ENCODE peak calls at places on chromosome 10, in five cellular contexts. D is A549, P is sigmoid colon, F is body of pancreas, G is prostate gland. J is an unnamed sample.

GRCh38 chr10:29243750-29244149 is 45.1 kb upstream of the LYZL1 start:
- DNase-seq in F (peak), G (no peak), P (no peak), D (no peak), J (no peak)

GRCh38 chr10:68897336-68897741 is 3.8 kb upstream of the DDX50 start:
- DNase-seq in F (peak), D (peak), G (peak), P (no peak), J (no peak)

GRCh38 chr10:29926649-29927048 is 132.7 kb downstream of the JCAD start:
- DNase-seq in P (no peak), F (no peak), D (no peak), G (no peak), J (no peak)

GRCh38 chr10:21161647-21162046 is 264.5 kb upstream of the NEBL start:
- DNase-seq in D (no peak), P (no peak), F (no peak), G (no peak), J (no peak)

GRCh38 chr10:121696854-121697253 is 98.6 kb upstream of the FGFR2 start:
- DNase-seq in D (peak), F (no peak), P (no peak), G (no peak), J (no peak)

GRCh38 chr10:49104323-49104722 is 11.0 kb downstream of the VSTM4 start:
- DNase-seq in P (no peak), D (no peak), G (no peak), F (no peak), J (no peak)

GRCh38 chr10:5538892-5539651 is 14.3 kb downstream of the CALML3 start:
- DNase-seq in P (peak), G (no peak), F (no peak), D (no peak), J (peak)

GRCh38 chr10:6543431-6544005 is 36.6 kb downstream of the PRKCQ start:
- DNase-seq in G (no peak), F (no peak), D (no peak), P (no peak), J (peak)

GRCh38 chr10:14717570-14717969 is 57.1 kb downstream of the FAM107B start:
- DNase-seq in P (no peak), D (no peak), F (no peak), G (no peak), J (no peak)

GRCh38 chr10:125256026-125256425 is 95.7 kb upstream of the CTBP2 start:
- DNase-seq in P (no peak), D (no peak), F (no peak), G (no peak), J (no peak)

GRCh38 chr10:80466724-80467326 is 12.7 kb downstream of the TSPAN14 start:
- DNase-seq in G (no peak), D (no peak), P (no peak), F (no peak), J (no peak)

GRCh38 chr10:7635431-7636125 is 31.2 kb downstream of the ITIH5 start:
- DNase-seq in D (no peak), G (no peak), F (no peak), P (no peak), J (no peak)

GRCh38 chr10:7634142-7634894 is 32.4 kb downstream of the ITIH5 start:
- DNase-seq in G (no peak), D (no peak), P (peak), F (peak), J (no peak)
- H3K27ac ChIP-seq in G (no peak), D (no peak), P (peak), F (no peak), J (no peak)

GRCh38 chr10:75000748-75001321 is 110.6 kb upstream of the SAMD8 start:
- DNase-seq in D (no peak), G (no peak), F (no peak), P (no peak), J (no peak)
- H3K4me3 ChIP-seq in D (no peak), G (no peak), F (no peak), P (no peak), J (no peak)

DNA sequence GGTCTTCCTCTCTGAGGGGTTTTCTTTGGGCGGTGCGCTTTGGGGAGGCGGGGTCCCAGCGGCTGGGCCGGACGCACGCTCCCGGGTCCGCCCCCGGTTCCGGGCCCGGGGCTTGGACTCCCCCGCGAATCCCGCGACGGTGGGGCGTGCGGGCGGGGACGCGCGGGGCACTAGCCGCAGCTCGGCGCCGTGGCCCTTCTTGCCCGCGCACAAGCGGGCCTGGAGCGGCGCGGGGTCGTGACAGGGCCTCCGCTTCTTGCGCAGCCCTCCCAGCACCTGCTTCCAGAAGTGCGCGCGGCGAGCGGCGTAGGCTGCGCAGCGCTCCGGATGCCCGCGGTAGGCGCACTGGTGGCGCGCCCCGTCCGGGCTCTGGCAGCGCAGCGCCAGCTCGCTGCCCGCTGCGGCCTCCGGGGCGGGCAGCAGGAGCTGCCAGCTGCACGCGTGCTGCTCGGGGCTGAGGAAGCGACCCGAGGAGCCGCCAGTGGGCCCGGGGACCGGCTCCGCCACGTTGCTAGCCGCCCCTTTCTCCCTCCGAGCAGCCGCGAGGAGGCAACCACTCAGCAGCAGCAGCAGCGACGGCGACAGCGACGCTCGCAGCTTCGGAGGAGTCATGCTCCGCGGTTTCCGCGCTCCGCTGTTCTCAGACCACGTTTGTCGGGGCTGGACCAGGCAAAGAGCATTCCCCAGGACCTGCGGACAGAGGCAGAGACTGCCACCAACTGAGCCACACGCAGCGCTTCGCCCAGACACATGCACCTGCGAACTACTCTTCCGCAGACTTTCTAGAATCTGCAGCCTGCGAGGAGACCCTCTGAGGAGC is 718 bp downstream of the FGFBP3 start:
- DNase-seq in F (peak), P (peak), D (peak), G (peak), J (peak)
- TF ChIP-seq POLR2A in F (peak), P (no peak), D (peak), G (no peak), J (no peak)

GRCh38 chr10:124194199-124194824 is 100.9 kb upstream of the CHST15 start:
- DNase-seq in P (no peak), G (no peak), D (no peak), F (no peak), J (no peak)

GRCh38 chr10:124193309-124193696 is 99.9 kb upstream of the CHST15 start:
- DNase-seq in D (no peak), P (no peak), G (no peak), F (no peak), J (no peak)

GRCh38 chr10:124200011-124200410 is 106.6 kb upstream of the CHST15 start:
- DNase-seq in P (no peak), G (no peak), F (no peak), D (no peak), J (no peak)

GRCh38 chr10:124196659-124197058 is 103.3 kb upstream of the CHST15 start:
- DNase-seq in F (no peak), G (no peak), D (no peak), P (no peak), J (no peak)

DNA sequence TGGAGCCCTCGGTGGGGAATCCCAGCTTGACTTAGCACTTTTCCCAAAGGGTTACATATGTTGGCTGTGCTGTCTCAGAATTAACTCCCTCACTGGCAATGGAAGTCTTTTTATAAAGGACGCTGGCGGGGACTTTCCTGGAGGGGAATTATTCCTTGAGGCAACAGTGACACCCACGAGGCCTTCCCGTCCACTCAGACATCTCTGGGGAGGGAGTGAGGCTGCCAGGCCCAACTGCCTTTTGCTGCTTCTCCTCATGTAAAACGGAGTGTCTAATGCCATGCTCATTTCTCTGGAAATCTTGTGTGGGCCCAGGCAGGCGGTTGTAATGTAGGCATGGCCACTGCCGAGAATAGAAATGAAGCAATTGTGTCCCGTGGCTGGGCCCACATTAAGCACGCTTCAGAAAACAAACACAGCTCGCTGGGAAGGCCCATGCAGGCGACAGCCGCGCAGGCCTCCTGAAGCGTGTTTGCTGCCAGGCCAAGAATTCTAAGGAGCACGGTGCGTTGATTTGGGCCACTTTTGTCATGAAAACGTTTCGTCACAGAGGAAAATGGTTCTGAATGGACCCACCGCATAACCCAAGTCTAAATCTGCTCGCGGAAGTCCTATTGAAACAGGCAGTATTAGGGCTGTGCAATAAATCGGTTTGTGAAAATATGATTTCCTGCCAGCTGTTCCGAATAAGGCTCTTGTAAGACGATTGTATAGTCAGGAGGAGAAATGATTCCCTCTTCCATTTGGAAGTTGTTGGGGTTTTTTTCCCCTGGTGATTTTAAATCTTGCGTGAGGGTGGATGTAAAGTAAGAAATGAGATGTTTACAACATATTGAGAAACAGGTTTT is 104.1 kb upstream of the CHST15 start:
- DNase-seq in F (no peak), D (no peak), P (no peak), G (no peak), J (no peak)
- H3K27ac ChIP-seq in F (no peak), D (no peak), P (no peak), G (no peak), J (peak)

DNA sequence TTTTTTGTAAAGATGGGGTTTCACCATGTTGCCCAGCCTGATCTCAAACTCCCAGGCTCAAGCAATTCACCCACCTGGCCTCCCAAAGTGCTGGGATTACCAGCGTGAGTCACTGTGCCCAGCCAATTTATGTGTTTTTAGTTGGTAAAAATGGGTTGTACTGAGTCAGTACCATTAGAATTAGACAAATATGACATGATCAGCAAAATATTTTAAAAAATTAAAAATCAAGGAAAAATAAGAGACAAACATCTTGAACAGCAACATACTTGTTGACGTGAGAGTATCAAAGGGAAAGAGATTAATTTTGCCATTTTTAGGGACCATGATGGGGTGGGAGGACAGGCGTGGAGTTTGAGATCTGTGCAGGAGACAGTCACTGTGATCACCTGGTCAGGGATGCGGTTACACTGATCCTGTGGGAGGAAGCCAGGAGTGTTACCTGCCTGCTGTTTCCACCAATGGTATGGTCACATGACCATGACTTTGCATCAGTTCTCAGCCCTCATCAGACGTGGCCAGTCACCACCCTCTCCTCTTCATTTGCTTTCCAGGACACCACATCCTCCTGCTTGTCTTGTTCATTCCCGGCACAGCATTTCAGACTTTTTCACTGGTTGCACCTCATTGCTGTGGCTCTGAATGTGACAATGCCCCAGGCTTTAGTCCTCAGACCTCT is 29.2 kb upstream of the ENO4 start:
- DNase-seq in P (no peak), G (no peak), D (no peak), F (no peak), J (no peak)
- H3K4me3 ChIP-seq in P (no peak), G (no peak), D (no peak), F (no peak), J (no peak)

DNA sequence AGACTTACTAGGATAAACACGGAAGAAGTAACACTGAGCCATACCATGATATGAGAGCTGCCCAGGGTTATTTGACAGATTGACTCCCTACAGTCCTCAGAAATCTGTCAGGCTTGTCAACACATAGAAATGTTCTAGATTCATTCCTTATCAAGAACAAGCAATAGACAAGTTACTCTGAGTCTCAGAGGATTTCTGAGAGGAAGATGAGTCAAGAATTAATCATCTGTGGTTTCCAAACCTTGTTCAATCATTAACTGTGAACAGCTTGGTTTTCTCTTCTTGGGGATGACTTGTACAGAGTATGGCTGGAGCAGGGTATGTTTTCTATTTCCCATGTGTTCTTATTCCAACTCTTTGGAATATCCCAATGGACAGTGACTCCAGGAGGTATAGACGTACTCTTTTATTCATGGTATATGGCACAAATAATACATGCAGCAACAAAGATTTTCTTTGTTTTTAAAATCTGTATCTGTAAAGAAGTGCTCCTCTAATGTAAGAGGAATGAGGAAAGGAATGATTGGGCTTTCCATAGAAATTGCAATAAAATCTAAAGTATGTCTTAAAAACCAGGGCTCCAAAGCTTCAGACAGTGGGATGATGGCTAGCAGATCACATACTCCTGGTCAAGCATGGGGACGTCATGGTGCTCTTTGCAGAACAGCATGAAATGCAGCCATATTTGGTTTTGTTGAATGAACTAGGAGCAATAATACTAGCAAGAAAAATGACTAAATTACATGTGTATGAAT is 11.9 kb upstream of the SFR1 start:
- DNase-seq in D (peak), P (no peak), G (no peak), F (no peak), J (no peak)
- TF ChIP-seq POLR2A in D (no peak), P (no peak), G (no peak), F (no peak), J (no peak)

DNA sequence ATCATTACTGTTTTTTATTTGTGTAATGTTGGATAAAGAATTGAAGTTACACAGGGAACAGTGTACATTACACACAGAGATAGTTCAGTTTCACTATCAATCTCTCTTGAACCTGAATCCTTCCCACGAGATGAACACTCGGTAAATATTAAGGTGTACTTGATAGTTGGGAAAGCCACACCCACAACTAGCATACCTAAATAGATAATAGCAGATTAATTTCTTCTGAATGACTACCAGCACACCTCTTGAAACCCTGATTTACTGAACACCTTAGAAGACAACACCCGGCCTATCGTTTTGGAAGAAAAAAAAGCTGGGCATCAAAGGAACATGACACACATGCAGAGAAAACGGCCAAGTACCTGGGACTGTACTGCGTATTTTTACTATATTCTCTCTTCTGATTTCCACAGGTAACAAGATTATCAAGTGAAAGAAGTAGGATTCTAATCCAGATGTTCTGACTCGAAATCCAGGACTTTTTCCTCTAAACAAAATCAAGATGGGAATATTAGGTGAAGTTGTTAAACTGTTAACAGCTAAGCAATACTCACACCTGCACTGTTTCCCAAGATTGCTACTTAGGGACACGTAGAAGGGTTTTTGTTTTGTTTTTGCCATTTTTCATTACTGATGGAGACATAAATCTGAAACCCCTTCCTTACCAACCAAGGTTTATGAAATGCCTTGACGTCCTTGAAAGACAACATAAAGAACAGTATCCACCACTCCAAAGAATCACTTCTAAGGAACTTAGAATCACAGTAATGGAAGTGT is 1.0 kb downstream of the CCDC186 start:
- DNase-seq in D (no peak), P (no peak), F (no peak), G (peak), J (no peak)
- H3K27ac ChIP-seq in D (peak), P (peak), F (peak), G (peak), J (peak)

J was measured in Peyer's patch.